ENCODE peak calls at places on chromosomes 3 and 15, in seven cellular contexts. M, Z, W, C, T, S and K are unnamed samples.
A peak's percentile ranks its signal among the peaks of the same experiment; 100 is the strongest.

GRCh38 chr3:38372214-38372601 is 25.6 kb downstream of the XYLB start:
- DNase-seq in C (no peak), T (no peak), Z (no peak), M (no peak), S (no peak), W (no peak), K (no peak)

GRCh38 chr3:88180398-88180999 is 30.7 kb downstream of the C3orf38 start:
- DNase-seq in W (no peak), M (peak; percentile 11), C (no peak), Z (peak; percentile 58), S (peak; percentile 27), T (no peak), K (peak; percentile 10)

GRCh38 chr3:73070675-73071575 is 9.5 kb downstream of the EBLN2 start:
- DNase-seq in C (peak; percentile 7), Z (peak; percentile 92), M (no peak), S (no peak), W (no peak), T (no peak), K (no peak)

GRCh38 chr15:91065505-91065904 is 34.6 kb upstream of the SV2B start:
- DNase-seq in Z (no peak), W (no peak), M (no peak), S (no peak), C (no peak), T (no peak), K (no peak)

GRCh38 chr15:60557157-60557556 is 78.2 kb upstream of the ICE2 start:
- DNase-seq in W (no peak), C (no peak), M (no peak), T (no peak), Z (peak; percentile 7), S (no peak), K (no peak)

GRCh38 chr3:142279965-142280590 is 54.7 kb upstream of the GK5 start:
- DNase-seq in Z (peak; percentile 80), C (peak; percentile 75), T (no peak), M (peak; percentile 65), S (peak; percentile 53), W (peak; percentile 62), K (peak; percentile 71)

GRCh38 chr15:56244237-56244810 is 645 bp upstream of the RFX7 start:
- DNase-seq in W (peak; percentile 46), S (no peak), T (peak; percentile 72), C (peak; percentile 82), Z (peak; percentile 67), M (peak; percentile 75), K (no peak)

GRCh38 chr3:178236555-178237277 is 299.5 kb upstream of the KCNMB2 start:
- DNase-seq in W (no peak), C (no peak), S (no peak), Z (peak; percentile 28), M (no peak), T (no peak), K (no peak)

GRCh38 chr3:137249311-137249940 is 291.6 kb downstream of the IL20RB start:
- DNase-seq in T (no peak), Z (no peak), C (no peak), S (peak; percentile 30), M (no peak), W (no peak), K (no peak)

GRCh38 chr3:141913150-141913811 is 36.8 kb downstream of the ATP1B3 start:
- DNase-seq in T (no peak), C (peak; percentile 62), Z (peak; percentile 62), S (peak; percentile 19), M (peak; percentile 64), W (peak; percentile 54), K (peak; percentile 34)

GRCh38 chr3:64294771-64295170 is 69.5 kb upstream of the PRICKLE2 start:
- DNase-seq in M (no peak), S (no peak), W (no peak), T (no peak), C (no peak), Z (no peak), K (no peak)

GRCh38 chr3:59446775-59447465 is 397.1 kb upstream of the CFAP20DC start:
- DNase-seq in S (no peak), T (no peak), M (no peak), Z (no peak), C (no peak), W (no peak), K (no peak)

GRCh38 chr3:74066456-74066855 is 441.7 kb upstream of the PDZRN3 start:
- DNase-seq in S (no peak), M (no peak), C (no peak), W (no peak), T (no peak), Z (no peak), K (no peak)

GRCh38 chr15:85691350-85692240 is 103.1 kb downstream of the KLHL25 start:
- DNase-seq in Z (no peak), M (no peak), W (no peak), S (peak; percentile 87), T (no peak), C (no peak), K (no peak)

GRCh38 chr3:184218814-184219213 is 10.6 kb upstream of the VWA5B2 start:
- DNase-seq in M (no peak), T (no peak), Z (no peak), C (no peak), S (no peak), W (no peak), K (no peak)

GRCh38 chr15:78049691-78050440 is 27.6 kb downstream of the TBC1D2B start:
- DNase-seq in M (no peak), W (no peak), S (peak; percentile 68), C (no peak), Z (peak; percentile 91), T (no peak), K (no peak)

GRCh38 chr3:27758083-27758482 is 36.0 kb upstream of the EOMES start:
- DNase-seq in Z (peak; percentile 71), C (no peak), T (no peak), M (peak; percentile 48), W (no peak), S (no peak), K (peak; percentile 10)

GRCh38 chr3:188010478-188010877 is 143.5 kb upstream of the LPP start:
- DNase-seq in C (no peak), Z (no peak), W (no peak), S (no peak), M (no peak), T (no peak), K (no peak)

GRCh38 chr3:188008582-188009213 is 145.3 kb upstream of the LPP start:
- DNase-seq in Z (no peak), S (no peak), W (no peak), T (no peak), M (no peak), C (no peak), K (no peak)

GRCh38 chr3:188003188-188004171 is 150.5 kb upstream of the LPP start:
- DNase-seq in M (peak; percentile 12), S (no peak), T (no peak), W (no peak), C (peak; percentile 97), Z (no peak), K (no peak)

GRCh38 chr3:188007897-188008296 is 146.1 kb upstream of the LPP start:
- DNase-seq in C (no peak), S (no peak), M (no peak), Z (no peak), T (no peak), W (no peak), K (no peak)

DNA sequence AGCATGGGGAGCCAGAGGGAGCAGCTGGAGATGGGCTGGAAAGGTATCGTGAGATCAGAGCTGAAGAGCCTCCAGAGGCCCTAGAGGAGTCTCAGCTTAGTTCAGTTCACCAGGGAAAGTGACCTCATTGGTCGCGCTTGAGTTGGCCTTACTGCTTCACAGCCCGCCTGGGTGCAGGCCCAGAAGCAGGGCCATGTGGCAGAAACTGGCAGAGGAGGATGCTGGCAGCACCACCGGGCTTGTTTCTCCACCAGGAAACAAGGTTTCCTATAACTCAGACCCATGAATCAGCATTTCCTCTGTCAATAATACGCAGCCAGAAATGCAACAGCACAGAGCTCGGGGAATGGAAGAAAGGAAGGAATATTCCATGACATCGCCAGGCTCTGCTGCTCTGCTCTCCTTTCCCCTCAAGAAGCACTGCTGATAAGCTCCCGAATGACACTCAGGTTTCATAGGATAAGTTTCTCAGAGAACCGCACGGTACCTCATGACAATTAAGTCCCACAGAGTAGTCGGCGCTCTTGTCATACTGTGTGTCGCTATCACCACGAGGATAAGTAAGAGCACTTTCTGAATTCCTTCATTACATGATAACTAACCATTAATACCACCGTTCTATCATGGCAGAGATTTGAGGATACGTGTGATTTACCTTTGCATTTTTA is 147.1 kb upstream of the LPP start:
- DNase-seq in S (no peak), W (no peak), T (no peak), M (no peak), Z (no peak), C (no peak), K (no peak)
- TF ChIP-seq CEBPB in S (no peak), W (no peak), T (no peak), M (no peak), Z (no peak), C (no peak), K (no peak)

DNA sequence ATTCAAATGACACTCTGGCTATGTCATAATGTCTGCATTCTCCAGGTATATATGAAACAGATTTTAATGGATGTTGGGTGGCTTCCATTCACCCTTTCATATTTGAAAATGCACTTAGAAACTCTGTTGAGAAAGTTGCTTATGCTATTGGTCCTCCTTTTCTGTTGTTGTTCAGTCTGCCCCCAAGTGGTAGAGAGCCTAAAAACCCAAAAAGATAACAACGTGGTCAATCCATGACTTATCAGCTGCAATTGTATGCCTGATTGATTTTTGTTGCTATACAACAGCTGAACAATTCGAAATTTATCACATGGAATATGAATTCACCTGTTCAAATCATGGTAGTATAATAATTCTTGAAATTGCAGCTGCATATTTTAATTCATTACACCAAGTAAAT is 279.8 kb downstream of the ROBO2 start:
- DNase-seq in Z (peak; percentile 39), S (no peak), C (peak; percentile 15), W (peak; percentile 9), T (no peak), M (no peak), K (no peak)
- TF ChIP-seq CEBPB in Z (no peak), S (no peak), C (no peak), W (no peak), T (no peak), M (no peak), K (no peak)

GRCh38 chr3:11908981-11909698 is 62.5 kb upstream of the TAMM41 start:
- DNase-seq in S (no peak), T (no peak), W (no peak), Z (no peak), M (no peak), C (no peak), K (no peak)
- TF ChIP-seq CEBPB in S (no peak), T (no peak), W (no peak), Z (no peak), M (no peak), C (no peak), K (no peak)

GRCh38 chr15:44722011-44722410 is 10.7 kb downstream of the B2M start:
- DNase-seq in T (no peak), C (no peak), W (no peak), Z (no peak), M (no peak), S (peak; percentile 74), K (no peak)

GRCh38 chr15:44719293-44719999 is 8.1 kb downstream of the B2M start:
- DNase-seq in S (peak; percentile 91), Z (peak; percentile 69), C (peak; percentile 29), W (no peak), T (no peak), M (no peak), K (no peak)

GRCh38 chr15:44718927-44719292 is 7.6 kb downstream of the B2M start:
- DNase-seq in M (no peak), W (no peak), C (no peak), Z (no peak), S (no peak), T (no peak), K (no peak)

GRCh38 chr15:44718180-44718926 is 7.0 kb downstream of the B2M start:
- DNase-seq in W (no peak), M (no peak), S (no peak), C (no peak), T (no peak), Z (no peak), K (no peak)

GRCh38 chr15:44720460-44721185 is 9.3 kb downstream of the B2M start:
- DNase-seq in S (no peak), W (no peak), C (no peak), T (no peak), M (no peak), Z (no peak), K (no peak)
- TF ChIP-seq CEBPB in S (no peak), W (no peak), C (no peak), T (no peak), M (no peak), Z (no peak), K (no peak)